ENCODE peak calls at places on chromosomes 12 and 14, in six cellular contexts. D is mesendoderm, F is H9, N is mesenchymal stem cell, R is neuronal stem cell, O is IMR-90. C is an unnamed sample.

GRCh38 chr12:53049582-53050318 is at the start of gene TNS2:
- DNase-seq in D (peak; percentile 93), O (peak; percentile 40), N (peak; percentile 66), F (peak; percentile 88), R (no peak), C (peak; percentile 70)

GRCh38 chr14:72850360-72850759 is 43.5 kb downstream of the DPF3 start:
- DNase-seq in N (no peak), R (no peak), D (no peak), F (no peak), O (no peak), C (no peak)

GRCh38 chr12:13093850-13094225 is 9.6 kb downstream of the GSG1 start:
- DNase-seq in R (no peak), N (no peak), F (no peak), D (no peak), O (no peak), C (no peak)

GRCh38 chr12:2286461-2287131 is 233.8 kb downstream of the CACNA1C start:
- DNase-seq in R (no peak), F (no peak), D (no peak), O (no peak), N (peak; percentile 28), C (no peak)

GRCh38 chr12:68121143-68121542 is 38.4 kb downstream of the IFNG start:
- DNase-seq in R (no peak), O (no peak), D (no peak), N (no peak), F (no peak), C (no peak)

GRCh38 chr12:77625441-77625840 is 205.3 kb upstream of the NAV3 start:
- DNase-seq in R (no peak), D (no peak), F (no peak), O (peak; percentile 91), N (peak; percentile 24), C (no peak)

GRCh38 chr12:111270773-111271172 is 98.1 kb downstream of the PHETA1 start:
- DNase-seq in R (no peak), D (peak; percentile 77), N (no peak), F (no peak), O (peak; percentile 6), C (no peak)

GRCh38 chr12:110689601-110690430 is 901 bp upstream of the HVCN1 start:
- DNase-seq in R (no peak), F (peak; percentile 81), O (no peak), N (no peak), D (peak; percentile 87), C (peak; percentile 78)

GRCh38 chr14:68283378-68284123 is 464.0 kb downstream of the RAD51B start:
- DNase-seq in R (no peak), F (no peak), N (no peak), O (no peak), D (no peak), C (no peak)

GRCh38 chr12:101563197-101563596 is 31.6 kb upstream of the MYBPC1 start:
- DNase-seq in R (no peak), N (no peak), D (peak; percentile 36), O (no peak), F (no peak), C (no peak)

GRCh38 chr12:60290532-60290931 is 694.7 kb downstream of the SLC16A7 start:
- DNase-seq in D (peak; percentile 9), N (no peak), F (no peak), O (no peak), R (no peak), C (no peak)

GRCh38 chr14:52835122-52835903 is 43.9 kb upstream of the GNPNAT1 start:
- DNase-seq in D (peak; percentile 97), O (peak; percentile 43), N (peak; percentile 83), R (no peak), F (peak; percentile 54), C (no peak)

GRCh38 chr14:85587152-85587697 is 57.3 kb downstream of the FLRT2 start:
- DNase-seq in N (peak; percentile 75), O (peak; percentile 63), R (no peak), D (no peak), F (no peak), C (no peak)

GRCh38 chr14:34025325-34026017 is 74.6 kb upstream of the EGLN3 start:
- DNase-seq in F (no peak), O (no peak), R (no peak), N (no peak), D (no peak), C (no peak)

GRCh38 chr14:68790656-68791077 is 2.2 kb downstream of the ZFP36L1 start:
- DNase-seq in N (no peak), F (no peak), R (no peak), D (peak; percentile 22), O (no peak), C (peak; percentile 39)

GRCh38 chr12:93804392-93805179 is 127.4 kb downstream of the CRADD start:
- DNase-seq in F (no peak), D (no peak), R (no peak), N (no peak), O (no peak), C (no peak)

GRCh38 chr12:129615001-129615400 is 288.8 kb downstream of the TMEM132D start:
- DNase-seq in F (no peak), R (no peak), D (no peak), O (no peak), N (no peak), C (no peak)

GRCh38 chr14:69270795-69271708 is 11.1 kb downstream of the GALNT16 start:
- DNase-seq in R (no peak), N (no peak), F (no peak), O (peak; percentile 37), D (no peak), C (no peak)

GRCh38 chr14:90624228-90624627 is 192.0 kb downstream of the TTC7B start:
- DNase-seq in D (no peak), R (no peak), O (peak; percentile 62), F (no peak), N (peak; percentile 83), C (no peak)

GRCh38 chr14:87615822-87616679 is 376.9 kb downstream of the GALC start:
- DNase-seq in R (peak; percentile 64), O (peak; percentile 19), F (peak; percentile 73), N (peak; percentile 76), D (peak; percentile 90), C (peak; percentile 36)

GRCh38 chr12:113184098-113184899 is 979 bp downstream of the DDX54 start:
- DNase-seq in R (no peak), O (no peak), N (no peak), D (no peak), F (no peak), C (no peak)

GRCh38 chr12:52060498-52061177 is 9.1 kb upstream of the ATG101 start:
- DNase-seq in N (peak; percentile 77), D (no peak), F (no peak), O (peak; percentile 71), R (no peak), C (no peak)

GRCh38 chr12:30417697-30418231 is 277.9 kb downstream of the IPO8 start:
- DNase-seq in N (peak; percentile 96), R (no peak), D (peak; percentile 42), O (peak; percentile 74), F (no peak), C (no peak)

GRCh38 chr12:6192604-6193380 is 7.4 kb upstream of the CD9 start:
- DNase-seq in D (no peak), O (no peak), F (no peak), R (no peak), N (no peak), C (no peak)

GRCh38 chr12:105341010-105341409 is 10.5 kb downstream of the C12orf75 start:
- DNase-seq in D (no peak), O (peak; percentile 87), N (no peak), F (no peak), R (no peak), C (no peak)

GRCh38 chr12:29039013-29039412 is 110.1 kb upstream of the FAR2 start:
- DNase-seq in R (no peak), D (no peak), N (peak; percentile 95), F (no peak), O (peak; percentile 83), C (no peak)

GRCh38 chr12:39103552-39104165 is 198.3 kb upstream of the CPNE8 start:
- DNase-seq in F (no peak), N (peak; percentile 71), O (no peak), R (peak; percentile 65), D (peak; percentile 82), C (no peak)

GRCh38 chr12:57243521-57244305 is 7.3 kb downstream of the STAC3 start:
- DNase-seq in D (peak; percentile 92), O (peak; percentile 56), N (peak; percentile 68), R (no peak), F (peak; percentile 96), C (peak; percentile 97)

GRCh38 chr12:92927436-92928116 is 1.5 kb downstream of the EEA1 start:
- DNase-seq in N (peak; percentile 76), D (peak; percentile 81), F (no peak), R (no peak), O (peak; percentile 77), C (no peak)

GRCh38 chr14:68278568-68279436 is 459.2 kb downstream of the RAD51B start:
- DNase-seq in N (peak; percentile 90), D (peak; percentile 34), O (peak; percentile 64), F (no peak), R (no peak), C (no peak)

DNA sequence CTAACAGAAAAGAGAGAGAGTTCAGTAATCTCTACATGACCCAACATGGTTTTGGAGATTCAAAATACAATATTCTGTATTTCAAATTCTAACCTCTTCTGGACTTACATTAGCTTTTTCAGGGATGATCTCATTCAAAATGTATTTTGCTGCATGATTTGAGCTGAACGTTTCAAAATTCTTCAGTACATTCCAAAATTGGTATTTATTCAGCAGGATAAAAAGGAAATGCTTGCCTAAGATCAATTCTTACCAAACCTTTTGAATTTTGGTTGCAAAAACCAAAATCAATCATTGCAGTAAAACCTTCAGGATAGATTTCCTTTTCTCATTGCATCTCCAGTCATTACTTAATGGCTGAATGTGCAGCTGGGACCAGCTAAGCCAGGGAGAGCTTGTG is 1761.3 kb upstream of the SEL1L start:
- DNase-seq in R (no peak), O (peak; percentile 51), N (peak; percentile 1), F (no peak), D (no peak), C (no peak)
- H2BK15ac ChIP-seq in R (no peak overlapping the region), O (no peak overlapping the region), N (no peak overlapping the region), F (no peak overlapping the region), D (no peak overlapping the region), C (no peak overlapping the region)

GRCh38 chr12:76552343-76552938 is 7.1 kb downstream of the OSBPL8 start:
- DNase-seq in R (no peak), N (no peak), F (no peak), D (no peak), O (no peak), C (no peak)
- H2BK15ac ChIP-seq in R (no peak overlapping the region), N (no peak overlapping the region), F (no peak overlapping the region), D (no peak overlapping the region), O (no peak overlapping the region), C (no peak overlapping the region)

GRCh38 chr14:58270628-58271027 is 26.0 kb downstream of the PSMA3 start:
- DNase-seq in N (no peak), F (no peak), R (no peak), O (peak; percentile 67), D (no peak), C (no peak)
- H2BK15ac ChIP-seq in N (no peak overlapping the region), F (no peak overlapping the region), R (no peak overlapping the region), O (no peak overlapping the region), D (no peak overlapping the region), C (no peak overlapping the region)

DNA sequence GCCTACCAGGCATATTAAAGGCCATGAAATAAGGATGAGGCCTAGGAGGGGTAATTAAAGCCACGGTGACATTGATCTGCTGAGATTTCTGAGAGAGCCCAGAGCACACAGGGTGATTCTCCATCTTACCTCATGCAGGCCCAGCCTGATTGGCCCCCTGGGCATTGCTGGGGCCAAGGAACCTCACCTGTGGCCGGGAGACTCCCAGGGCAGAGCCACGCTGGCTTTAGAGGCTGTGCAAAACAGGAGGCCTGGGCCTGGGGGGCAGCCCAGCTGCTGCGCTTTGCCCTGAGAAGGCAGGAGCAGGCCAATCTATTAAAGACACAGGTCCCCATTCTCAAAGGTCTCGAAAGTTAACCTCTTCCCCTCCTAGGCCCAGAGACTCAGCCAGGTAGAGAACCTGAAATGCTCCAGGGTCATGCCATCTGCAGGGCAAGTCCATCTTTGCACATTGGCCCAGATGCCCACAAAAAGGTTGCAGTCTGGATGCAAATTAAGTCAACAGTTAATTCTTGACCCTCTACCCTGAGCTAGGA is 1099.7 kb downstream of the BCL11B start:
- DNase-seq in N (no peak), R (no peak), D (no peak), O (no peak), F (no peak), C (no peak)
- H2BK15ac ChIP-seq in N (no peak overlapping the region), R (no peak overlapping the region), D (no peak overlapping the region), O (no peak overlapping the region), F (no peak overlapping the region), C (no peak overlapping the region)

C was measured in H1.